ENCODE peak calls at places on chromosome 2, in seven cellular contexts. X is astrocyte, C is body of pancreas, P is stomach, U is endothelial cell of umbilical vein, H is IMR-90, E is AG10803. I is an unnamed sample.

GRCh38 chr2:159996792-159997546 is 65.4 kb downstream of the PLA2R1 start:
- DNase-seq in X (peak), C (no peak), P (no peak), U (peak), H (no peak), E (peak), I (no peak)

GRCh38 chr2:230614913-230615332 is 97.7 kb upstream of the CAB39 start:
- DNase-seq in X (no peak), C (no peak), P (peak), U (no peak), H (no peak), E (no peak), I (no peak)

GRCh38 chr2:170816499-170817246 is at the start of gene GAD1:
- DNase-seq in X (peak), C (peak), P (peak), U (peak), H (peak), E (peak), I (peak)

GRCh38 chr2:38075436-38076249 is at the start of gene CYP1B1:
- DNase-seq in X (peak), C (peak), P (no peak), U (no peak), H (no peak), E (peak), I (peak)

GRCh38 chr2:179467111-179467510 is 202.5 kb upstream of the SESTD1 start:
- DNase-seq in X (peak), C (no peak), P (no peak), U (peak), H (peak), E (no peak), I (no peak)

GRCh38 chr2:7363906-7364305 is 446.7 kb downstream of the RNF144A start:
- DNase-seq in X (no peak), C (no peak), P (no peak), U (no peak), H (no peak), E (no peak), I (no peak)

GRCh38 chr2:178891265-178891958 is 84.2 kb upstream of the TTN start:
- DNase-seq in X (peak), C (peak), P (peak), U (peak), H (peak), E (peak), I (peak)

GRCh38 chr2:46302005-46302696 is 4.9 kb downstream of the EPAS1 start:
- DNase-seq in X (no peak), C (no peak), P (no peak), U (no peak), H (no peak), E (no peak), I (no peak)

GRCh38 chr2:46937457-46937856 is 21.9 kb upstream of the MCFD2 start:
- DNase-seq in X (no peak), C (no peak), P (no peak), U (no peak), H (no peak), E (no peak), I (no peak)

GRCh38 chr2:16149349-16150243 is 209.2 kb downstream of the MYCN start:
- DNase-seq in X (no peak), C (no peak), P (no peak), U (no peak), H (no peak), E (no peak), I (no peak)

GRCh38 chr2:202290316-202290715 is 24.8 kb downstream of the NOP58 start:
- DNase-seq in X (no peak), C (no peak), P (no peak), U (no peak), H (peak), E (no peak), I (no peak)

GRCh38 chr2:98732430-98733051 is 1.6 kb upstream of the MGAT4A start:
- DNase-seq in X (no peak), C (no peak), P (no peak), U (peak), H (no peak), E (no peak), I (no peak)

GRCh38 chr2:180130403-180130802 is 123.3 kb upstream of the CWC22 start:
- DNase-seq in X (peak), C (no peak), P (no peak), U (no peak), H (peak), E (peak), I (no peak)

GRCh38 chr2:208295834-208296233 is 29.8 kb downstream of the PIKFYVE start:
- DNase-seq in X (no peak), C (no peak), P (no peak), U (no peak), H (no peak), E (no peak), I (no peak)

GRCh38 chr2:241126771-241127202 is 22.5 kb downstream of the PASK start:
- DNase-seq in X (no peak), C (no peak), P (no peak), U (no peak), H (no peak), E (no peak), I (no peak)

GRCh38 chr2:43469713-43470112 is 126.1 kb downstream of the THADA start:
- DNase-seq in X (no peak), C (no peak), P (no peak), U (no peak), H (no peak), E (no peak), I (peak)

GRCh38 chr2:200219400-200220113 is 86.9 kb upstream of the SPATS2L start:
- DNase-seq in X (no peak), C (peak), P (no peak), U (no peak), H (peak), E (no peak), I (no peak)

GRCh38 chr2:143581989-143582719 is 452.9 kb downstream of the ARHGAP15 start:
- DNase-seq in X (no peak), C (no peak), P (no peak), U (no peak), H (peak), E (peak), I (no peak)

GRCh38 chr2:37862620-37863019 is 62.5 kb upstream of the RMDN2 start:
- DNase-seq in X (no peak), C (no peak), P (no peak), U (no peak), H (no peak), E (no peak), I (no peak)

GRCh38 chr2:38154395-38154794 is 78.4 kb upstream of the CYP1B1 start:
- DNase-seq in X (no peak), C (no peak), P (no peak), U (no peak), H (no peak), E (no peak), I (no peak)

GRCh38 chr2:173981520-173981919 is 16.3 kb upstream of the SP3 start:
- DNase-seq in X (no peak), C (no peak), P (no peak), U (no peak), H (no peak), E (no peak), I (no peak)

GRCh38 chr2:201149064-201149820 is 33.3 kb downstream of the CFLAR start:
- DNase-seq in X (peak), C (no peak), P (no peak), U (peak), H (peak), E (peak), I (no peak)

GRCh38 chr2:25341031-25341727 is 546 bp downstream of the DNMT3A start:
- DNase-seq in X (no peak), C (peak), P (peak), U (no peak), H (no peak), E (no peak), I (no peak)

GRCh38 chr2:8080063-8080462 is 601.8 kb upstream of the ID2 start:
- DNase-seq in X (no peak), C (no peak), P (no peak), U (no peak), H (no peak), E (no peak), I (no peak)

DNA sequence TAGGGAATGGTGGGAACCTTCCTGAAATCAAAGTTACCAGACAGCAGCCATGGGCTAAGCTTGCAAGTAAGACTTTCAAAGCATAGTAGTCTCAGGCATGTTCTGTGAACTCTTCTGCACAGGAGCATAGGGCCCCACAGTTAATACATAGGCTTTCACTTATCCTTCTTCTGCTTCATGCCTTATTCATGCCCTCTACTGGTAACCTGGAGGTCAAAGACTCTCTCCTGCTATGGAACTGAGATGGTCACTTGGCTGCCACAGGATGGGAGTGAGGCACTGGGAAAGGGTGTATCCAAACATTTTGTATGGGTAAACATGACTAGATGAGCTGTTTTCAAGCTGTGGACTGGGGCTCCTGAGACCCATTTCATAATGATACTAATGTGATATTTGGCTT is 49.1 kb upstream of the ZNF638 start:
- DNase-seq in X (no peak), C (no peak), P (no peak), U (no peak), H (no peak), E (no peak), I (no peak)
- TF ChIP-seq CTCF in X (no peak), C (no peak), P (no peak), U (no peak), H (no peak), E (peak), I (no peak)

GRCh38 chr2:165791811-165792454 is 2.1 kb downstream of the GALNT3 start:
- DNase-seq in X (peak), C (no peak), P (no peak), U (no peak), H (peak), E (peak), I (no peak)
- H3K4me3 ChIP-seq in X (no peak), C (no peak), P (peak), U (no peak), H (no peak), E (no peak), I (peak)

GRCh38 chr2:166388488-166389070 is 12.8 kb upstream of the SCN9A start:
- DNase-seq in X (no peak), C (no peak), P (no peak), U (peak), H (peak), E (no peak), I (no peak)

GRCh38 chr2:166385313-166385712 is 9.6 kb upstream of the SCN9A start:
- DNase-seq in X (no peak), C (no peak), P (no peak), U (no peak), H (no peak), E (no peak), I (no peak)

GRCh38 chr2:166380615-166381014 is 4.9 kb upstream of the SCN9A start:
- DNase-seq in X (no peak), C (no peak), P (no peak), U (no peak), H (no peak), E (no peak), I (no peak)

GRCh38 chr2:166382448-166382847 is 6.7 kb upstream of the SCN9A start:
- DNase-seq in X (no peak), C (no peak), P (no peak), U (no peak), H (no peak), E (no peak), I (no peak)

DNA sequence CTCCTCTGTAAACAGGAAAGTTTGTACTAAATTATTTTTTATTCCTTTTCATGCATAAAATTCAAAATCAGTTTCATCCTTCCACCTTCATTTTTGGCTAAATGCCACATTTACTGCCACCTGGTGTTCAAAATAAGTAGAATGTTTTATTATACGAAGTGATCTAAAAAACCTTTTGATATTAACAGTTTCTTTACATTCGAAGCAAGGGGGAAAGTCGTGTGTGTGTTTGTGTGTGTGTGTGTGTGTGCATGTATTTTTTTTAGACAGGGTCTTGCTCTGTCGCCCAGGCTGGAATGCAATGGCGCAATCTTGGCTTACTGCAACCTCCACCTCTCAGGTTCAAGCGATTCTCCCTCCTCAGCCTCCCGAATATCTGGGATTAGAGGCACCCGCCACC is 9.0 kb upstream of the SCN9A start:
- DNase-seq in X (peak), C (no peak), P (no peak), U (peak), H (peak), E (peak), I (no peak)
- TF ChIP-seq CTCF in X (peak), C (peak), P (no peak), U (peak), H (peak), E (peak), I (peak)

DNA sequence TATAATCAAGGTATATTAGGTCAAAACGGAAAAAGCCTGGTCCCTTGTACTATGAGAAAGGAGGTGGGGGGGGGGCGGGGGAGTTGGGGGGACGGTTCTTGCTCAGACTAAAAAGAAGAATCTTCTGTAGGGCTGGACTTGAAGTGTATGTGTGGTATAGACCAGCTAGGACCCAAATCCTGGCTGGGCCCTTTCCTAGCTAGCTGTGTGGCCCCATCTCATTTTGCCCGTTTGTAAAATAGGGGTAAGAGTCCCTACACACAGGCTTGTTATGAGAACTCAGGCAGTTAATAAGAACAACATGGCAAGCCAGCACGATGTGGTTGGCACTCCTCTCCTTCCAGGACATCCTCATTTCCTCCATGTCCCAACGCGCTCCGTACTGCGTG is 1.1 kb downstream of the EVA1A start:
- DNase-seq in X (peak), C (no peak), P (no peak), U (no peak), H (peak), E (peak), I (peak)
- H3K4me3 ChIP-seq in X (peak), C (peak), P (peak), U (peak), H (peak), E (peak), I (peak)

DNA sequence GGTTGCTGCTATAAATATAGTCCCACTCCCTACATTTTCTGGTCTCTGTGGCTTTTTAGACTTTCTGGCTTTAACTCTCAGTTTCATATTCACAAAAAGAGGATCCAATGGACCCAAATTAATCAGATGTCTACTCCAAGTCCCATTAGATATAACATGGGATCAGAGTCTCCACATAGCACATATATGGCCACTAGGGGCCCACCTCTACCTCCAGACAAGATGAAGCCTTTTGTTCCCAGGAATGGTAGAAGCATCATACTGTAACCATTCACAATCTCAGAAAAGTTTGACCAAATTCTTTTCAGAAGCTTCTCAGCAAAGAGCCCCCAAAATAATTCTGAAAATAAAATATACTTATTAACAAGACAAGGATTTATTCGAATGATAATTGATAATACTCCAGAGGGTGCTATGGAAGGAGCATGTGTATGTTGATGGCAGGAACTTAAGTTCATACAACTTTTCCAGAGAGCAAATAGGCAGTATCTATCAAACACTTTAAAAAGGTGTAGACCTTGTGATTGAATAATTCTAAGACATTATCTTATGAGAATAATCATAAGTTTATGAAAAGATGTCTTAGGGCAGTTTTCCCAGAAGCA is 382.3 kb upstream of the CRIM1 start:
- DNase-seq in X (peak), C (no peak), P (no peak), U (peak), H (peak), E (peak), I (no peak)
- TF ChIP-seq CTCF in X (peak), C (no peak), P (no peak), U (peak), H (peak), E (peak), I (peak)

DNA sequence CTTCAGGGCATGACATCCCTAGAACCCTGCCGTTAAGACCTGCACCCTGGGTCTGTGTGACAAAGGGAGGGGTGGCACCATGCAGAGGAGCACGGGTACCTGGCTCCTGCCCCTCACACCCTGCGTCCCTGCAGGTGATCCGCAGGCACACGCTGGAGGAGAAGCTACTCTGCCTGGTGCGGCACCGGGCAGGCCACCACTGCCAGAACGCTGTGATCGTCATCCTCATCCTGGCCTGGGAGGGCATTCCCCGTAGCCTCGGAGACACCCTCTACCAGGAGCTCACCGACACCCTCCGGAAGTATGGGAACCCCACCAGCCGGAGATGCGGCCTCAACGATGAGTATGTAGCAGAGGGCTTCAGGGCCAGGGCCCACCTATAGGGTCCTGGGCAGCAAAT is 60.0 kb downstream of the BOLA3 start:
- DNase-seq in X (no peak), C (no peak), P (no peak), U (no peak), H (no peak), E (no peak), I (no peak)
- H3K4me3 ChIP-seq in X (no peak), C (no peak), P (no peak), U (no peak), H (no peak), E (no peak), I (no peak)

I was measured in PC-9.